ENCODE peak calls at places on chromosomes 2 and 18, in five cellular contexts. D, U, B, R and Y are unnamed samples.

GRCh38 chr2:136215449-136215848 is 97.5 kb upstream of the CXCR4 start:
- DNase-seq in D (no peak), B (no peak), U (no peak), R (no peak), Y (no peak)

GRCh38 chr2:101418704-101419663 is 31.7 kb upstream of the CREG2 start:
- DNase-seq in R (no peak), U (peak; percentile 69), B (peak; percentile 63), D (peak; percentile 36), Y (no peak)

GRCh38 chr2:143261986-143262784 is 133.0 kb downstream of the ARHGAP15 start:
- DNase-seq in R (no peak), D (no peak), U (no peak), B (peak; percentile 48), Y (no peak)

GRCh38 chr2:172985139-172985874 is 90.3 kb upstream of the MAP3K20 start:
- DNase-seq in R (no peak), U (peak; percentile 58), D (no peak), B (peak; percentile 45), Y (peak; percentile 34)

GRCh38 chr2:8719528-8719927 is 37.7 kb downstream of the ID2 start:
- DNase-seq in D (no peak), R (no peak), B (no peak), U (no peak), Y (no peak)

GRCh38 chr2:113877651-113878594 is 12.0 kb upstream of the ACTR3 start:
- DNase-seq in R (no peak), D (no peak), U (peak; percentile 36), B (no peak), Y (no peak)

GRCh38 chr2:3022841-3023372 is 354.7 kb downstream of the EIPR1 start:
- DNase-seq in R (peak; percentile 94), U (no peak), B (no peak), D (no peak), Y (no peak)

GRCh38 chr2:109666466-109666865 is 52.3 kb downstream of the SOWAHC start:
- DNase-seq in R (no peak), B (no peak), D (no peak), U (no peak), Y (no peak)

GRCh38 chr2:216632952-216633615 is at the start of gene IGFBP2:
- DNase-seq in R (no peak), B (no peak), U (peak; percentile 56), D (no peak), Y (peak; percentile 64)

GRCh38 chr18:10036479-10036878 is 122.7 kb downstream of the VAPA start:
- DNase-seq in D (no peak), B (no peak), U (no peak), R (no peak), Y (no peak)

GRCh38 chr2:189444322-189444721 is 3.0 kb downstream of the WDR75 start:
- DNase-seq in D (no peak), U (no peak), R (no peak), B (peak; percentile 46), Y (no peak)

GRCh38 chr18:8046421-8046820 is 479.3 kb downstream of the PTPRM start:
- DNase-seq in U (no peak), D (no peak), B (no peak), R (no peak), Y (no peak)

GRCh38 chr2:85873679-85874078 is 15.1 kb downstream of the ST3GAL5 start:
- DNase-seq in U (no peak), B (no peak), D (no peak), R (no peak), Y (no peak)
- TF ChIP-seq CTCF in U (peak; percentile 22), B (peak; percentile 37), D (no peak), R (no peak), Y (no peak)

GRCh38 chr2:237120956-237121720 is 35.4 kb downstream of the COPS8 start:
- DNase-seq in U (no peak), D (no peak), B (no peak), R (no peak), Y (no peak)

GRCh38 chr2:237124820-237125219 is 39.1 kb downstream of the COPS8 start:
- DNase-seq in D (no peak), R (no peak), B (no peak), U (no peak), Y (no peak)

GRCh38 chr2:237118731-237119130 is 33.0 kb downstream of the COPS8 start:
- DNase-seq in D (no peak), R (no peak), U (no peak), B (no peak), Y (no peak)

GRCh38 chr2:237125967-237126366 is 40.3 kb downstream of the COPS8 start:
- DNase-seq in U (no peak), D (no peak), B (no peak), R (no peak), Y (no peak)

DNA sequence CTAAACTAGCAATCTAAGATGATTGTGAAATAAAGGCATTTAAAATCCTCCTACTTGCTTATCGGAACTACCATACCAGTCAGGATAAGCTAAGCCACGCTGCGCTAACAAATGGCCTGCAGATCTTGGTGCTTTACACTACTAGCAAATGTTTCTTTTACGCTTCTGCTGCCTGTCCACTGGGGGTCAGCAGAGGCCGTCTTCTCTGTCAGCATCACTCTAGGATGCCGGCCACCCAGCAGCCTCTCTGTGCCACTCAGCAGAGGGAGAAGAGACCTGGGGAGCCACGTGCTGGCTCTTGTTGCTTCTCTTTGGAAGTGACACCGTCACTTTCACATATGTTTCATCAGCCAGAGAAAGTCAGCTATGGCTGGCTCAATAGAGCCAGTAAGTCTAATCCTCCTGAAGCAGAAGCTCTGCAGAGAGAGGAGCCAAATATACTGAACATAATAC is 36.6 kb downstream of the COPS8 start:
- DNase-seq in U (peak; percentile 64), B (peak; percentile 59), D (no peak), R (no peak), Y (no peak)
- TF ChIP-seq CTCF in U (peak; percentile 73), B (peak; percentile 60), D (no peak), R (peak; percentile 47), Y (peak; percentile 44)

DNA sequence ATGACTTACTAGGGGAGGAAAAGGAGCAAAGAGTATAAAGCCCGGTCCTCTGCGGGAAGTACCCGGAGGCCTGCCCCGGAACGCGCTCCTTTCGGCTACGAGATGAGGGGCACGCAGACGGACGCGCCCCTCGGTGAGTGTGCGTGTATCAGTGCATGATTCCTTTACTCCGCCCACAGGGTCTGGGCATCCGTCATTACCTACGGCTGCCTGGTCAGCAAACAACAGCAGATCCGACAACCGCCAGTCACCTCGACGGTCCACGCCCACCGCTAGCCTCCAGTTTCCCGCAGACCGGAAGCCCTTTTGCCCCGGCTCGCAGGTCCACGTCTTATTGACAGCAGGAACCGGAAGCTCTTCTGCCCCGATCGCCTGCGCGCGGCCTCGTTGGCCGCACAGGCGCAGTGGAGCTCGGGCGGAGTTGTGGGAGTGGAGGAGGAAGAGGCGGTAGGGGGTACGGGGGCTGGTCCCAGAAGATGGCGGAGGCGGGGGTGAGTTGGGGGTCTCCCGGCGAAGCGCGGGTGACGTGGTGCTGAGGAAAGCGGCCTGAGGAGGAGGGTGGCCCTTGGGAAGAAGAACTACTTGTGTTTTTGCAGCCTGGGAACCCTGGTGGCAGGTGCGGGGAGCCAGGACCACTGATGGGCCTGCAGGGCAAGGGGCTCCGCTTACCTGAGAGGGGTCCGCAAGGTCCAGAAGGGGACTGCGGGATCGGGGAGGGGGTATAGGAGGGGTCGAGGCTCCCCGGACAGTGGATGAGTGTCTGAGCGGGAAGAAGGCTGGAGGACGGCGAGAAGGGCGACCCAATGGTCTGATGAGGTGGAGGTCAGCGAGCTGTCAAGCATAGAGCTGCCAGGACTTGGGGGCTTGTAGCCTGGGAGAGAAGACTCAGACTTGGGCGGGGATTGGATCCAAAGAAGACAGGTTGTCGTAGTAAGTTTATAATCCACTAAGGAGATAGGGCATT is at the start of gene INSIG2:
- DNase-seq in R (peak; percentile 96), D (peak; percentile 52), B (peak; percentile 99), U (peak; percentile 89), Y (peak; percentile 94)
- TF ChIP-seq CTCF in R (no peak), D (no peak), B (peak; percentile 4), U (no peak), Y (no peak)

GRCh38 chr2:170770304-170771048 is at the start of gene ERICH2:
- DNase-seq in B (peak; percentile 82), R (no peak), U (peak; percentile 11), D (no peak), Y (peak; percentile 87)
- TF ChIP-seq CTCF in B (peak; percentile 9), R (no peak), U (no peak), D (no peak), Y (no peak)

DNA sequence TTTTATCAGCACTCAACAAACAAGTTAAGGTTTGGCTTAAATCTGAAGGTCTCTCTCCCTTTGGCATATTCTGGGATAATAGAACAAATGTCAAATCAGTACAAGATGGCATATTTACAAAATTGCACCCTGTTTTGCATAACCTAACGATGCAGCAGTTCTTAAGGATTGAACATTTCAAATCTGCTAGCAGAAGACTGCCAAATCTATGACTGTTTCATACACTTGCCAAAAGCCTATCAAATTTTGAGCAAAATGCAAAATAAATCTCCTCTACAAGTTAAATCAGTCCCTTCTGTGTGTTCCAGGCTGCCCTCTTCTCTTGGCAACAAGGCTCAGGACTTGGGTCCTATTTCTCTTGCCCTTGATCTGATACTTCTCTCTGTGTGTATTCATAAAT is 73.5 kb downstream of the DPP4 start:
- DNase-seq in B (no peak), R (no peak), U (no peak), D (no peak), Y (no peak)
- TF ChIP-seq CTCF in B (no peak), R (no peak), U (no peak), D (no peak), Y (no peak)

GRCh38 chr2:7031424-7032245 is 114.4 kb downstream of the RNF144A start:
- DNase-seq in D (no peak), B (no peak), R (no peak), U (no peak), Y (peak; percentile 86)

GRCh38 chr2:7033136-7033960 is 116.1 kb downstream of the RNF144A start:
- DNase-seq in R (no peak), U (no peak), B (no peak), D (no peak), Y (no peak)

GRCh38 chr2:7035884-7036283 is 118.7 kb downstream of the RNF144A start:
- DNase-seq in D (no peak), R (no peak), B (no peak), U (no peak), Y (no peak)

GRCh38 chr2:7032371-7032770 is 115.2 kb downstream of the RNF144A start:
- DNase-seq in B (no peak), D (no peak), U (no peak), R (no peak), Y (no peak)

GRCh38 chr2:7034313-7034712 is 117.1 kb downstream of the RNF144A start:
- DNase-seq in B (peak; percentile 18), D (no peak), U (no peak), R (no peak), Y (peak; percentile 89)
- TF ChIP-seq CTCF in B (no peak), D (no peak), U (peak; percentile 7), R (no peak), Y (no peak)

DNA sequence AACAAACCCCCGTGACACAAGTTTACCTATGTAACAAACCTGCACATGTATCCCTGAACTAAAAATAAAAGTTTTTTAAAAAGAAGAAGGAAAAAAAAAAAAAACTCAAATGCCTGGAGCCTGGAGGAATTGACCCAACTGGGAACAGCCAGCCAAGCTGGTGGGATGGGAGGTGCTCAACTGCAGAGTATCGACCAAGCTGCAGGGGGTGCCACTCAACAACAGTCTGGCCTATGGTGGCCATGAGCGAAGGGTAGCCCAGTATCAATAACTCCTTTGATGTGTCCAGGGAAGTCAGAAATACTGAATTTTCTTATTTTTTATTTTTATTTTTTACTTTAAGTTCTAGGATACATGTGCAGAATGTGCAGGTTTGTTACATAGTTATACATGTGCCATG is 310.3 kb upstream of the DLGAP1 start:
- DNase-seq in D (no peak), U (no peak), R (no peak), B (no peak), Y (no peak)
- TF ChIP-seq CTCF in D (no peak), U (no peak), R (no peak), B (no peak), Y (no peak)